ENCODE peak calls at places on chromosome 5, in four cellular contexts. I, T, F and C are unnamed samples. For H3K36me3, the result is how much of the 10 kb centered on the place peaks cover.

GRCh38 chr5:176880393-176881020 is 18.6 kb downstream of the HK3 start:
- DNase-seq in I (no peak), T (no peak), F (no peak), C (no peak)

GRCh38 chr5:27465140-27465539 is 426.8 kb upstream of the CDH9 start:
- DNase-seq in I (no peak), T (no peak), F (no peak), C (no peak)

GRCh38 chr5:150517272-150518152 is 9.6 kb downstream of the NDST1 start:
- DNase-seq in I (peak), T (peak), F (peak), C (no peak)

GRCh38 chr5:106964102-106964501 is 706.6 kb downstream of the EFNA5 start:
- DNase-seq in I (no peak), T (no peak), F (peak), C (no peak)

GRCh38 chr5:6475626-6476312 is 27.1 kb downstream of the UBE2QL1 start:
- DNase-seq in I (peak), T (no peak), F (peak), C (peak)

GRCh38 chr5:69295088-69295754 is 37.4 kb downstream of the CCDC125 start:
- DNase-seq in I (no peak), T (no peak), F (no peak), C (no peak)

GRCh38 chr5:154243736-154244135 is 53.2 kb downstream of the GALNT10 start:
- DNase-seq in I (no peak), T (no peak), F (no peak), C (no peak)

GRCh38 chr5:41176952-41177351 is 36.4 kb downstream of the C6 start:
- DNase-seq in I (no peak), T (no peak), F (no peak), C (no peak)

GRCh38 chr5:38465045-38465444 is 91.4 kb downstream of the LIFR start:
- DNase-seq in I (no peak), T (no peak), F (no peak), C (no peak)

GRCh38 chr5:7080501-7080900 is 315.4 kb upstream of the ADCY2 start:
- DNase-seq in I (no peak), T (no peak), F (no peak), C (no peak)

GRCh38 chr5:62790348-62790747 is 211.7 kb downstream of the LRRC70 start:
- DNase-seq in I (peak), T (no peak), F (peak), C (no peak)

GRCh38 chr5:104498281-104498680 is 935.7 kb upstream of the NUDT12 start:
- DNase-seq in I (no peak), T (no peak), F (no peak), C (peak)

GRCh38 chr5:1962619-1963355 is 80.1 kb upstream of the IRX4 start:
- DNase-seq in I (no peak), T (no peak), F (no peak), C (no peak)

GRCh38 chr5:167895899-167896659 is 395.4 kb upstream of the WWC1 start:
- DNase-seq in I (no peak), T (no peak), F (no peak), C (peak)

GRCh38 chr5:175479125-175479881 is 943 bp downstream of the SFXN1 start:
- DNase-seq in I (peak), T (no peak), F (peak), C (no peak)

GRCh38 chr5:75630875-75631274 is 19.6 kb downstream of the ANKDD1B start:
- DNase-seq in I (no peak), T (no peak), F (no peak), C (no peak)

GRCh38 chr5:133869675-133869978 is 98.8 kb downstream of the C5orf15 start:
- DNase-seq in I (no peak), T (peak), F (peak), C (no peak)

GRCh38 chr5:126918624-126918957 is 111.8 kb downstream of the MARCHF3 start:
- DNase-seq in I (no peak), T (no peak), F (no peak), C (no peak)

GRCh38 chr5:115246361-115246991 is 16.2 kb downstream of the PGGT1B start:
- DNase-seq in I (no peak), T (no peak), F (no peak), C (peak)

GRCh38 chr5:89878140-89878570 is 531.4 kb downstream of the CETN3 start:
- DNase-seq in I (no peak), T (no peak), F (no peak), C (peak)

GRCh38 chr5:150192462-150192861 is 2.6 kb downstream of the SLC6A7 start:
- DNase-seq in I (no peak), T (no peak), F (no peak), C (no peak)

GRCh38 chr5:133199366-133199901 is 147.6 kb downstream of the HSPA4 start:
- DNase-seq in I (no peak), T (no peak), F (no peak), C (no peak)

GRCh38 chr5:75707911-75708509 is 9.2 kb downstream of the POC5 start:
- DNase-seq in I (no peak), T (no peak), F (no peak), C (no peak)

GRCh38 chr5:57482671-57483106 is at the start of gene ACTBL2:
- DNase-seq in I (no peak), T (no peak), F (no peak), C (no peak)

GRCh38 chr5:112929336-112930081 is 7.5 kb upstream of the REEP5 start:
- DNase-seq in I (no peak), T (no peak), F (no peak), C (no peak)

GRCh38 chr5:59793000-59793399 is 100.5 kb downstream of the PDE4D start:
- DNase-seq in I (no peak), T (peak), F (peak), C (no peak)

GRCh38 chr5:138653502-138653901 is 78.3 kb upstream of the HSPA9 start:
- DNase-seq in I (no peak), T (no peak), F (no peak), C (no peak)
- TF ChIP-seq CTCF in I (no peak), T (peak), F (no peak), C (peak)

GRCh38 chr5:178218237-178218636 is 13.9 kb downstream of the HNRNPAB start:
- DNase-seq in I (no peak), T (no peak), F (no peak), C (no peak)
- H3K36me3 ChIP-seq in I (under half), T (half or more), F (under half), C (under half)

GRCh38 chr5:93741136-93741811 is at the start of gene POU5F2:
- DNase-seq in I (no peak), T (no peak), F (no peak), C (no peak)

GRCh38 chr5:93735378-93735777 is 6.0 kb downstream of the POU5F2 start:
- DNase-seq in I (no peak), T (no peak), F (no peak), C (no peak)

GRCh38 chr5:93736284-93736683 is 5.1 kb downstream of the POU5F2 start:
- DNase-seq in I (no peak), T (no peak), F (no peak), C (no peak)
- TF ChIP-seq CTCF in I (no peak), T (no peak), F (no peak), C (no peak)

DNA sequence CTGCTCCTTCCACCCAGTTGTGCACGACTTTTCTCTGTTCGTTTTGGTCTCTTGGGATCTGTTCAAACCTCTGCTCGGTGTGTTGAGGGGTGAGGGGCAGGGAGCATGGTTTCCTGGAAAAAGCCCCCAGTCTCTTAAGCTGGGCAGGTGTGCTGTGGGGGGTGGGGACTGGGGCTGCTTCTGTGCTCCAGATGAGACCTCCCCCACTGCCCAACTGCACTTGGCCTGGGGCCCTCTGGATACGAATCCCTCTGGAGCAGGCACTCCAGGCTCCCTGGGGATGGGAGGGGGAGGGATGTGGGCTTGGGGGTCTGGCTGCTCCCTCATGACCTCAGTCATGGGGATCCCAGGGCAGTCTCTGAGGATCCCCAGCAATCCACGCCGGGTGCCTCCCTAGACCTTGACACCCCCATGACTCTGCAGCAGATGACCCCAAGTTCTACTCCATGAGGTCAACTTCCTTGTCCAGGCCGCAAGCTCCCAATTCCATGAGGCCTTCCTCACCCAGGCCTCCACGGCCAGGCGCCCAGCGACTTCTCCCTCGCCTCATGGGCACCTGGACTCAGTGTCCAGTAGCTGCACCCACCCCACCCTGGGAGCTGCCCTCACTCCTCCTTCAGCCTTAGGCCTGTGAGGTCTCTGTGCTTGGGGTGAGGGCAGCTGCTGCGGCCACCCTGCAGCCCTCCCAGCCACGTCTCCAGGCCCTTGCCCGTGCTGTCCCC is 5.9 kb upstream of the AHRR start:
- DNase-seq in I (no peak), T (no peak), F (no peak), C (no peak)
- H3K36me3 ChIP-seq in I (under half), T (under half), F (under half), C (under half)

DNA sequence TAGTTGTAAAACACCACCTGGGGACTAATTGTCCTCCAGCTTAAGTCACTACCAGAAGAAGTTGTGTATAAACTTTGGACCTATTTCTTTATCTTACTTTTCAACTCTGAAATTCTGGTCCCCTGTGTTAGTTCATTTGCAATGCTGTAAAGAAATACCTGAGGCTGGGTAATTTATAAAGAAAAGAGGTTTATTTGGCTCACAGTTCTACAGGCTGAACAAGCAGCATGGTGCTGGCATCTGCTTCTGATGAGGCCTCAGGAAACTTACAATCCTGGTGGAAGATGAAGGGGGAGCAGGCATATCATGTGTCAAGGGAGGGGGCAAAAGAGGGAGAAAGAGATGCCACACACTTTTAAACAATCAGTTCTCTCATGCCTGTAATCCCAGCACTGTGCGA is 41.0 kb upstream of the CPEB4 start:
- DNase-seq in I (no peak), T (no peak), F (no peak), C (no peak)
- TF ChIP-seq CTCF in I (no peak), T (no peak), F (no peak), C (no peak)

GRCh38 chr5:135386096-135386495 is 12.9 kb downstream of the MACROH2A1 start:
- DNase-seq in I (no peak), T (no peak), F (peak), C (no peak)

GRCh38 chr5:135388860-135389435 is 10.1 kb downstream of the MACROH2A1 start:
- DNase-seq in I (no peak), T (no peak), F (no peak), C (no peak)

GRCh38 chr5:135385576-135385975 is 13.5 kb downstream of the MACROH2A1 start:
- DNase-seq in I (no peak), T (no peak), F (no peak), C (no peak)

GRCh38 chr5:135387629-135387960 is 11.4 kb downstream of the MACROH2A1 start:
- DNase-seq in I (no peak), T (no peak), F (no peak), C (no peak)

DNA sequence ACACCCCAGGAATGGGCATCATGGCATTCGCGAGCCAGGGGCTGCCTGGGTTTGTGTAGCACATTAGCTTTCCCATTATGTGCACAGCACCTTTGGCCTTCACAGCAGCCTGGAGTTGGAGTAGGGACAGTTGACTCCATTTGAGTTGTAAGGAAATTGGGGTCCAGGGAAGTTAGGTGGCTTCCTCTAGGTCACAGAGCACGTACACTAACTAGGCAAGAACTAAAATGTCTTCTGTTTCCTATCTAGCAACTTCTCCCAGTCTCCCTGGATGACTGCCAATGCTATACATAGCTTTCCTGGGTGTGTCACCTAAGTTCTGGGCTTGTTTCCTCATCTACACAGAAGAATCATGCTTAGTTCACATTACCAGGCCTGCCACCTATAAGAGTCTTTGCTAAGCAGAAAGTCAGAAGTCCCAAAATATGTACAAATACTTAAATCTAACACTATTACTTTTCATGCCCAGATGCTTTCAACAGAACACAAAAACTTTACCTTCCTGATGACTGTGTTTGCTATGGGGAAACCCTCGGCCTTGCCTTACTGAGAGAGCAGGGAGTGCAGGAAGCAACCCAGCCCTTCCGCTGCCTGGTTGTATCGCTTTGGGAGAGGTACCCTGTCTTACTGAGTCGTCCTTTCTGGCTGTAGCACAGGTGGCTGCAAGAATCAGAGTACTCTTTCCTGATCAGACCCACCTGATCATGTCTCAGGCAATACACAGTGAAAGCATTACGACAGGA is 12.0 kb downstream of the MACROH2A1 start:
- DNase-seq in I (no peak), T (no peak), F (peak), C (peak)
- H3K36me3 ChIP-seq in I (under half), T (under half), F (under half), C (half or more)

DNA sequence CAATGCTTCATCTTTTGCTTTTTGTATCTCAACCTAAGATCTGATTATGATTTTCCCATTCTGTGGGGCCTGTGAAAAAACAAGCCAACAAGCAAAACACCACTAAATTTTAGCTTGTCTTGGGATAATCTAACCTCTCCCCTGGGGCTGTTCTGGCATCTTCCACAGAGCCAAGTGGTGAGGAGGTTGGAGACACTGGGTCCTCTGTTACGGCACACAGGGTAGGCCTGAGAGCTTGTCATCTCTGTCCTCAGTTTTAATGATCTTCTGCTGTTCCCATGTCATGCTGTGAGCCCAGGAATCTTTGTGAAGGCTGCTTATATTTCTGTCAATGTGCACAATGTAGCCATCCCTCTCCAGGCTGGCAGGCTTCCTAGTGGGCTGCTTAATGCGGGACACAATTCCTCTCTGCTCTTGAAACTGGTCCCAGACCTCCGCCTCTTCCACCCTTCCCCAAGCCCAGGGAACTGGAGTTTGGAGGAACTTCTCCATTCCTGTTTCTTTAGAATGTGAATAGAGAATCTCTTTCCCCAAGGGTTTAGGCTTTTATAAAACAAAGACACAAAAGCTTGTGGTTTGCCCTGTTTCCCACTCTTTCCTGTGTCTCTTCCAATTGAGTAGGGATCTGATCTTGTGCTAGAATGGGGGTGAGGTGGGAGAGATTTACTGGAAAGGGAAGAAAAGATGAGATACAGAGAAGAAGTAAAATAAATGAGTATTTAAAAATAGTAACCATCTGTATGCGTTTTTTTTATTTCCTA is 30.9 kb upstream of the SEMA6A start:
- DNase-seq in I (no peak), T (peak), F (no peak), C (peak)
- TF ChIP-seq CTCF in I (no peak), T (no peak), F (no peak), C (no peak)

GRCh38 chr5:138951091-138951985 is 76.2 kb upstream of the LRRTM2 start:
- DNase-seq in I (no peak), T (no peak), F (no peak), C (no peak)

GRCh38 chr5:138950411-138951011 is 75.4 kb upstream of the LRRTM2 start:
- DNase-seq in I (no peak), T (no peak), F (no peak), C (no peak)

GRCh38 chr5:138953370-138954256 is 78.5 kb upstream of the LRRTM2 start:
- DNase-seq in I (peak), T (peak), F (peak), C (peak)

GRCh38 chr5:138952962-138953361 is 77.8 kb upstream of the LRRTM2 start:
- DNase-seq in I (no peak), T (no peak), F (peak), C (no peak)

DNA sequence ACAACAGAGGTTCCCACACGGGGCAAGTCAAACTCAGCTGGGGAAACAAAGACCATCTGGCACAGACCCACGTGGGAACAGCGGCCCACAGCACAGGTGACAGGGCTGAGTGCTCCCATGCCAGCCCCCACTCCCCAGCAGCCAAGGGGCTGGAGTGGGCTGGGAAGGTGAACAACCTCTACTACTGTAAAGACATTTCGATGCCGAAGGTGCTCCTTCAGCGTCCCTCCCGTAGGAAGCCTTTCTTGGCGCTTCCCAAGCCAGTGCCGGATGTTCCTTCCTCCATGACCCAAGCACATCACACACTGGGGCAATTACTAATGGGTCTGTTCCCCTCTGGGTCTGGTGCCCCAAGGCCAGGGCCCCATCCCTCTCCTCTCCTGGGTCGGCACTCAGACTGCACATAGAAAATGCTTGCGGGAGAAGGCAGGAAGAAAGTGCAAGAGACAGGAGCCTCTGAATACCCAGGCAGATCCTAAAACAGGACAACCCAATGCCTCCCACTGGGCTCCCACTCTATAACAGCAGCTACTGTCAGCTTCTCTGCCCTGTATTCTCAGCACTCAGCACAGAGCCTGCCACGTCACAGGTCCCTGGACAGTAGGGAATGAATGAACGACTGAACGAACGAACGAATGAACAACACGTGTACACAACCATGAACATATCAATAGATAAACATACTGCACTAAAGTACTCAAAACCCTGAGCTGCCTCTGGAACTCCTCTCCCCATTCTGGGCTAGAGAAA is 77.0 kb upstream of the LRRTM2 start:
- DNase-seq in I (no peak), T (no peak), F (no peak), C (no peak)
- H3K36me3 ChIP-seq in I (under half), T (under half), F (under half), C (under half)

DNA sequence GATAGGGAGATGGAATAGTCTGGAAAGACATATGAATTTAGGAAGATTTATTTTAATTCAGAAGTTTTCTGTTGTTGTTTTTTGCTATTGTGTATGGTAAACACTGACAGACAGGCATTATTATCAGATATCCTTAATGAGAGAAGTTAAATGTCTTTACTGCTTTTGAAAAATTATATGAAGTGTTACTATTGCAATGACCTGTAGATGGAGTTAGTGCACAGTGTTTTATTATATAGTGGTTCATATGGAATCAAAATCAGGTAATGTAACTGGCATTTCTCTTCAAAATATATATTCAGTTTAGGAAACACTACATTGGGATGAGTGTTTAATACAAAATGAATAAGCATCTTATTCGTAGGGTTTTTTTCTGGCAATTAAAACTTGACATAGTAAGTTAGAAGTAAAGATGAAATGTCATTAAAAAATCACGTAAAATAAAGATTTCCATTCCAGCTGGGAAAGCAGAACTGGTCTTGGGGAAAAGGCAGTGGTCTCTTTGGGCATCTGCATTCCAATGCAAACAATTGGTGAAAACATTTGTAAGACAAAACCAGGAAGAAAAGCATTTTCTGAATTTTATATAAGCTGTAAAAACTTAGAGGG is 3.9 kb downstream of the GABRA1 start:
- DNase-seq in I (no peak), T (no peak), F (no peak), C (no peak)
- TF ChIP-seq CTCF in I (no peak), T (no peak), F (no peak), C (peak)